ENCODE peak calls at places on chromosomes 16 and 17, in six cellular contexts. K, T, B, S, E and W are unnamed samples.

GRCh38 chr16:57590654-57591085 is 37.8 kb upstream of the ADGRG1 start:
- DNase-seq in K (peak; percentile 55), T (no peak), B (no peak), S (no peak), E (no peak), W (peak; percentile 51)

GRCh38 chr17:81254955-81255717 is 16.0 kb downstream of the NDUFAF8 start:
- DNase-seq in K (peak; percentile 87), T (no peak), B (no peak), S (no peak), E (no peak), W (peak; percentile 91)

GRCh38 chr17:72766761-72767356 is 325.6 kb downstream of the SLC39A11 start:
- DNase-seq in K (no peak), T (no peak), B (no peak), S (no peak), E (no peak), W (no peak)

GRCh38 chr16:2212362-2213324 is 2.0 kb upstream of the BRICD5 start:
- DNase-seq in K (no peak), T (no peak), B (no peak), S (no peak), E (no peak), W (no peak)

GRCh38 chr17:50917418-50917743 is 51.2 kb upstream of the TOB1 start:
- DNase-seq in K (no peak), T (no peak), B (no peak), S (no peak), E (no peak), W (no peak)

GRCh38 chr16:2447920-2448583 is 11.9 kb upstream of the TEDC2 start:
- DNase-seq in K (peak; percentile 47), T (no peak), B (no peak), S (no peak), E (no peak), W (no peak)

GRCh38 chr17:41133880-41134735 is 6.2 kb downstream of the KRTAP4-6 start:
- DNase-seq in K (peak; percentile 14), T (no peak), B (no peak), S (no peak), E (no peak), W (no peak)

GRCh38 chr17:42618442-42619150 is 9.1 kb downstream of the TUBG1 start:
- DNase-seq in K (no peak), T (no peak), B (peak; percentile 7), S (no peak), E (peak; percentile 20), W (peak; percentile 50)

GRCh38 chr16:4489030-4489429 is 12.8 kb downstream of the HMOX2 start:
- DNase-seq in K (peak; percentile 65), T (no peak), B (no peak), S (no peak), E (no peak), W (peak; percentile 92)

GRCh38 chr17:17702821-17703607 is 21.8 kb downstream of the RAI1 start:
- DNase-seq in K (no peak), T (no peak), B (no peak), S (no peak), E (no peak), W (no peak)

GRCh38 chr16:82016964-82017363 is 5.7 kb upstream of the SDR42E1 start:
- DNase-seq in K (no peak), T (no peak), B (no peak), S (no peak), E (no peak), W (no peak)

GRCh38 chr17:61551255-61551742 is 39.7 kb downstream of the NACA2 start:
- DNase-seq in K (peak; percentile 55), T (no peak), B (peak; percentile 91), S (no peak), E (peak; percentile 28), W (peak; percentile 55)

GRCh38 chr17:62179525-62180161 is 114.6 kb upstream of the MED13 start:
- DNase-seq in K (peak; percentile 21), T (no peak), B (no peak), S (no peak), E (no peak), W (peak; percentile 83)

GRCh38 chr17:47914296-47914948 is 18.4 kb downstream of the SP2 start:
- DNase-seq in K (no peak), T (no peak), B (no peak), S (no peak), E (no peak), W (no peak)

GRCh38 chr16:88634141-88634993 is 4.0 kb upstream of the IL17C start:
- DNase-seq in K (peak; percentile 68), T (peak; percentile 47), B (no peak), S (peak; percentile 81), E (no peak), W (peak; percentile 74)

GRCh38 chr16:25192096-25192495 is 24.7 kb upstream of the AQP8 start:
- DNase-seq in K (no peak), T (no peak), B (no peak), S (no peak), E (no peak), W (no peak)

GRCh38 chr16:5108505-5109158 is 11.0 kb upstream of the EEF2KMT start:
- DNase-seq in K (no peak), T (no peak), B (no peak), S (no peak), E (no peak), W (no peak)

GRCh38 chr16:2282866-2283555 is 15.1 kb upstream of the RNPS1 start:
- DNase-seq in K (no peak), T (no peak), B (peak; percentile 64), S (no peak), E (no peak), W (no peak)

GRCh38 chr16:81448154-81449131 is 3.8 kb downstream of the CMIP start:
- DNase-seq in K (no peak), T (no peak), B (peak; percentile 6), S (no peak), E (no peak), W (peak; percentile 67)

GRCh38 chr16:81432899-81433560 is 11.6 kb upstream of the CMIP start:
- DNase-seq in K (no peak), T (no peak), B (no peak), S (no peak), E (peak; percentile 16), W (no peak)

GRCh38 chr17:56325561-56325960 is 172.3 kb downstream of the ANKFN1 start:
- DNase-seq in K (no peak), T (no peak), B (no peak), S (no peak), E (no peak), W (no peak)

GRCh38 chr16:54135361-54136275 is 151.0 kb downstream of the IRX3 start:
- DNase-seq in K (peak; percentile 36), T (no peak), B (no peak), S (no peak), E (no peak), W (no peak)

GRCh38 chr17:18027280-18027679 is 11.7 kb downstream of the ATPAF2 start:
- DNase-seq in K (no peak), T (no peak), B (no peak), S (no peak), E (peak; percentile 6), W (no peak)

GRCh38 chr16:56263711-56264608 is 72.7 kb downstream of the GNAO1 start:
- DNase-seq in K (no peak), T (no peak), B (peak; percentile 23), S (no peak), E (no peak), W (no peak)

GRCh38 chr17:28949185-28950016 is 1.9 kb downstream of the PHF12 start:
- DNase-seq in K (no peak), T (peak; percentile 58), B (peak; percentile 19), S (peak; percentile 81), E (peak; percentile 46), W (peak; percentile 57)

GRCh38 chr16:1913327-1914083 is 4.7 kb downstream of the HS3ST6 start:
- DNase-seq in K (no peak), T (no peak), B (no peak), S (no peak), E (peak; percentile 90), W (no peak)

GRCh38 chr16:50153648-50154368 is 702 bp downstream of the TENT4B start:
- DNase-seq in K (peak; percentile 57), T (peak; percentile 27), B (no peak), S (no peak), E (no peak), W (peak; percentile 38)

GRCh38 chr17:81309140-81309858 is 14.2 kb upstream of the SLC38A10 start:
- DNase-seq in K (peak; percentile 92), T (peak; percentile 23), B (no peak), S (no peak), E (no peak), W (peak; percentile 77)